ENCODE peak calls at places on chromosome 14, in five cellular contexts. J is gastrocnemius medialis, H is AG09309, S is transverse colon, O is fibroblast of lung. P is an unnamed sample.

GRCh38 chr14:100165376-100165775 is 5.9 kb upstream of the DEGS2 start:
- DNase-seq in J (no peak), H (no peak), S (peak), O (no peak), P (no peak)

GRCh38 chr14:64391986-64392385 is 3.8 kb downstream of the MTHFD1 start:
- DNase-seq in J (no peak), H (no peak), S (no peak), O (no peak), P (no peak)

GRCh38 chr14:60974070-60974469 is 6.8 kb downstream of the TRMT5 start:
- DNase-seq in J (peak), H (no peak), S (no peak), O (peak), P (peak)

GRCh38 chr14:100283984-100284881 is 22.0 kb downstream of the SLC25A29 start:
- DNase-seq in J (no peak), H (no peak), S (peak), O (no peak), P (no peak)

GRCh38 chr14:55071870-55072640 is 20.6 kb downstream of the MAPK1IP1L start:
- DNase-seq in J (no peak), H (peak), S (no peak), O (peak), P (peak)

GRCh38 chr14:61171687-61172086 is 109.5 kb downstream of the TMEM30B start:
- DNase-seq in J (no peak), H (no peak), S (no peak), O (no peak), P (no peak)

GRCh38 chr14:65456247-65456646 is 43.7 kb downstream of the FUT8 start:
- DNase-seq in J (no peak), H (no peak), S (no peak), O (no peak), P (no peak)

GRCh38 chr14:76902591-76902990 is 76.4 kb downstream of the LRRC74A start:
- DNase-seq in J (no peak), H (no peak), S (no peak), O (no peak), P (no peak)

GRCh38 chr14:61872452-61872851 is 110.2 kb downstream of the SNAPC1 start:
- DNase-seq in J (no peak), H (no peak), S (no peak), O (no peak), P (no peak)

GRCh38 chr14:101195309-101195724 is 291.8 kb upstream of the RTL1 start:
- DNase-seq in J (no peak), H (no peak), S (no peak), O (no peak), P (no peak)

GRCh38 chr14:65415613-65416012 is 3.1 kb downstream of the FUT8 start:
- DNase-seq in J (no peak), H (no peak), S (no peak), O (no peak), P (no peak)

GRCh38 chr14:101763941-101764709 is 2.6 kb downstream of the PPP2R5C start:
- DNase-seq in J (no peak), H (no peak), S (peak), O (no peak), P (no peak)

DNA sequence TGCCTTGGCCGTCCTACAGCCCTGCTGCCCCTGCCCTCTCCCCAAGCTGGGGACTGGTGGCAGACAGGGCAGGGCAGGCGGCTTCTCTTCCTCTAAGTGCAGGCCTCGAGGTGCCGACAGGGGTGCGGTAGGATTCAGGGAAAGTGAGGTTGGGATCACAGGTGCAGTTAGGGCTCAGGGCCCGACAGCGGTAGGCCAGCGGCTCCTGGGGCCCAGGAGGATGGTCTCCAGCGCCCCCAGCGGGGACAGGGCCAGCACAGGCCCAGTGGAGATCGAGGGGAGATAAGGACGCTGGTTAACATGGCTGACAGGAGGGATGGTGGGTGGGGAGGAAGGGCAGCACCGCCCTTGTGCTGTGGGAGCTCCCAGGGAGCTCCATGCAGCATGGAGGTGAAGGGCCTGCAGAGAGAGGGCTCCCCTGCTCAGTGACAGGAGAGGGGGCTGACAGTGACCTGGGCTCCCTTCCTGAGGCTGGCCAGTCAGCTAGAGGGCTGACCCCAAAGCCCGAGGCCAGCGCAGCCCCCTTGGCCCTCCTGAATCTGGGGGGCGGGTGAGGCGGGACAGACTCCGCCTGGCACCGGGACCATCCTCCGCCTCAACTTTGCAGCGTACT is 860 bp upstream of the CRIP1 start:
- DNase-seq in J (no peak), H (no peak), S (no peak), O (no peak), P (no peak)
- TF ChIP-seq CTCF in J (no peak), H (no peak), S (no peak), O (no peak), P (peak)

GRCh38 chr14:67515386-67516079 is 17.6 kb upstream of the PLEKHH1 start:
- DNase-seq in J (no peak), H (no peak), S (no peak), O (no peak), P (peak)
- H3K4me3 ChIP-seq in J (peak), H (peak), S (peak), O (peak), P (peak)

GRCh38 chr14:87810711-87811110 is 182.3 kb downstream of the GALC start:
- DNase-seq in J (no peak), H (no peak), S (no peak), O (no peak), P (no peak)

GRCh38 chr14:87813691-87814090 is 179.3 kb downstream of the GALC start:
- DNase-seq in J (no peak), H (no peak), S (no peak), O (no peak), P (no peak)

GRCh38 chr14:87815121-87815520 is 177.9 kb downstream of the GALC start:
- DNase-seq in J (no peak), H (no peak), S (no peak), O (no peak), P (no peak)

GRCh38 chr14:87813211-87813610 is 179.8 kb downstream of the GALC start:
- DNase-seq in J (no peak), H (no peak), S (no peak), O (no peak), P (no peak)

DNA sequence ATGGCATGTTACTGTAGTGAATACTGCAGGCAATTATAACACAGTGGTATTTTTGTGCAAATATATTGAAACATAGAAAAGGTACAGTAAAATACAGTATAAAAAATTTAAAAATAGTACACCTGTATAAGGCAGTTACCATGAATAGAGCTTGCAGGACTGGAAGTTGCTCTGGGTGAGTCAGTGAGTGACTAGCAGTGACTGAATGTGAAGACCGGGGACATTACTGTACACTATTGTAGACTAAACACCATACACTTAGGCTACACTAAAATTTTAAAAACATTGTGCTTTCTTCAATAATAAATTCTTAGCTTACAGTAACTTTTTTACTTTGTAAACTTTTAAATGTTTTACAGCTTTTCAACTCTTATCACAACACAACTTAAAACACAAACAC is 181.7 kb downstream of the GALC start:
- DNase-seq in J (no peak), H (no peak), S (no peak), O (no peak), P (no peak)
- TF ChIP-seq CTCF in J (no peak), H (no peak), S (no peak), O (no peak), P (no peak)

DNA sequence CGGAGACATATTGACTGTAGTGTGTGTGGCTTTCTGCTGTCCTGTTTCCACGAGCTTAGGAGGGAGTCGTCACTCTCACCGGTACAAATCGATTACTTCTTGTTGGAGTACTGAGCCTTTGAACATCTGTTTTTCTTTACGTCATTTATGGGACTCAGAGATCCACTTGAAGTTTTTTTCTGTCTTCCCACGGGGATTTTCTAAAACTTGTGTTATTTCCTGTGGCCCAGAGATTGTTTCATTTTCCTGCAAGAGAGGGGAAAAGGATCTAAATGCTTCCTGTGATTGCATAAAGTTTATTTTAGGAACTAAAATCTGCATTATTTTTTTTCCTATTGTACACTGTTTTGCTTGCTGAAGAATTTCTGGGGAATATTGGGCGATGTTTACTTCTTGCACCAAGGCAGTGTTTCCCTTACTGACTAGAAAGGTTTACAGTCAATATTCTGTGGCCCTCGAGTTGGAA is 199.7 kb upstream of the ARHGAP5 start:
- DNase-seq in J (no peak), H (no peak), S (no peak), O (peak), P (peak)
- H3K4me3 ChIP-seq in J (no peak), H (no peak), S (no peak), O (peak), P (peak)

DNA sequence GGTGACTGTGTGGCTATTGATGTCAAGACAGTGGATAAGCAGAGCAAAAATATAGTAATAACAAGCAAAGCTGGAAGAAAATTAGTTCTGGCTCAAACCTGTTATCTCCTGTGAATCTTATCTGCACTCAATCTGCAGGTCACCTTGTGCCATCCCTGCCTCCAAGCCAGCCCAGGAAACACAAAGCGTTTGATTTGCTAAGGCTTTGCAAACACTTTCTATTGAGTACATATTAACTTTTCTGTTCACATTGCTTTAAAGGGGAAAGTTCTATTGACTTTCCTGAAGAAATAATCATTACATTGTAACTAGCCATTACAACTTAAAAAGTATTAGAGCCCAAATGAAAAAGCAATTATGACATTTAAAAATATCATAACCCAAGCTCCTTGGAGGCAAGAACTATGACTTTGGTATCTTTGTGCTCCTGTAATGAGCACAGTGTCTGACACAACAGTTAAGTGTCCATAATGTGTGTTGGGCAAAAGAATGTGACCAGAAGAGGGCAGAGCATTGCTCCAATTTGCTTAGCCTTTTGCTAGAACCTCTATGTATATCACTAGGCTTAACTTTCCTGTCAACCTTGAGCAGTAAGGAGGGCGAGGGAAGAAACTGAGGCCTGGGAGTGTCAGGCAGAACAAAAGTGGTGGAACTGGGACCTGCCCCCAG is 24.7 kb downstream of the SERPINA3 start:
- DNase-seq in J (no peak), H (no peak), S (no peak), O (no peak), P (peak)
- TF ChIP-seq CTCF in J (no peak), H (peak), S (no peak), O (no peak), P (peak)

GRCh38 chr14:28773176-28773575 is 6.6 kb downstream of the FOXG1 start:
- DNase-seq in J (no peak), H (no peak), S (no peak), O (no peak), P (no peak)
- H3K4me3 ChIP-seq in J (no peak), H (no peak), S (no peak), O (no peak), P (peak)

GRCh38 chr14:31657917-31658316 is 96.7 kb downstream of the NUBPL start:
- DNase-seq in J (no peak), H (no peak), S (no peak), O (no peak), P (no peak)

GRCh38 chr14:31659278-31659677 is 98.1 kb downstream of the NUBPL start:
- DNase-seq in J (no peak), H (no peak), S (no peak), O (no peak), P (no peak)

GRCh38 chr14:31660728-31661127 is 99.5 kb downstream of the NUBPL start:
- DNase-seq in J (no peak), H (no peak), S (no peak), O (no peak), P (no peak)

GRCh38 chr14:31660191-31660590 is 99.0 kb downstream of the NUBPL start:
- DNase-seq in J (no peak), H (no peak), S (no peak), O (no peak), P (no peak)
- TF ChIP-seq CTCF in J (no peak), H (no peak), S (no peak), O (no peak), P (no peak)